ENCODE peak calls at places on chromosomes 4 and X, in four cellular contexts. L is psoas muscle, E is colonic mucosa, W is suprapubic skin. Z is an unnamed sample.

GRCh38 chr4:87938746-87939145 is 36.8 kb upstream of the SPP1 start:
- DNase-seq in L (no peak), E (no peak), W (no peak), Z (no peak)

GRCh38 chr4:46793036-46793435 is 116.0 kb downstream of the COX7B2 start:
- DNase-seq in L (no peak), E (no peak), W (no peak), Z (no peak)

GRCh38 chr4:61500883-61501282 is 300.8 kb downstream of the ADGRL3 start:
- DNase-seq in L (no peak), E (no peak), W (no peak), Z (no peak)

GRCh38 chr4:164866817-164867490 is 10.0 kb upstream of the APELA start:
- DNase-seq in L (no peak), E (no peak), W (no peak), Z (no peak)

GRCh38 chr4:141080668-141081067 is 52.6 kb downstream of the RNF150 start:
- DNase-seq in L (no peak), E (no peak), W (no peak), Z (no peak)

GRCh38 chr4:133476064-133476463 is 327.0 kb downstream of the PCDH10 start:
- DNase-seq in L (no peak), E (no peak), W (no peak), Z (no peak)

GRCh38 chr4:94764069-94764468 is 6.3 kb downstream of the BMPR1B start:
- DNase-seq in L (no peak), E (no peak), W (no peak), Z (no peak)

GRCh38 chrX:42973321-42973720 is 195.4 kb upstream of the PPP1R2C start:
- DNase-seq in L (no peak), E (no peak), W (no peak), Z (no peak)

GRCh38 chr4:186765138-186765537 is 41.5 kb upstream of the FAT1 start:
- DNase-seq in L (peak), E (peak), W (no peak), Z (no peak)

GRCh38 chr4:113761682-113762060 is at the start of gene CAMK2D:
- DNase-seq in L (peak), E (peak), W (peak), Z (no peak)

GRCh38 chr4:5051210-5051691 is at the start of gene STK32B:
- DNase-seq in L (peak), E (peak), W (peak), Z (peak)

GRCh38 chrX:78048036-78048435 is 56.0 kb upstream of the PGK1 start:
- DNase-seq in L (no peak), E (no peak), W (no peak), Z (no peak)

GRCh38 chr4:186105721-186106335 is 1.3 kb downstream of the FAM149A start:
- DNase-seq in L (no peak), E (peak), W (no peak), Z (no peak)

GRCh38 chr4:158936238-158936637 is 166.6 kb upstream of the RAPGEF2 start:
- DNase-seq in L (no peak), E (no peak), W (no peak), Z (no peak)

GRCh38 chr4:186591651-186592050 is 36.3 kb upstream of the MTNR1A start:
- DNase-seq in L (no peak), E (no peak), W (no peak), Z (peak)

GRCh38 chr4:55399581-55399980 is 3.8 kb downstream of the TMEM165 start:
- DNase-seq in L (no peak), E (no peak), W (no peak), Z (no peak)

GRCh38 chrX:117936162-117936561 is 180.4 kb downstream of the KLHL13 start:
- DNase-seq in L (no peak), E (no peak), W (no peak), Z (no peak)

GRCh38 chr4:127772769-127773671 is 9.1 kb upstream of the HSPA4L start:
- DNase-seq in L (no peak), E (no peak), W (no peak), Z (no peak)

GRCh38 chrX:42818151-42818921 is 40.4 kb upstream of the PPP1R2C start:
- DNase-seq in L (no peak), E (no peak), W (no peak), Z (no peak)

GRCh38 chr4:60683953-60684352 is 516.2 kb upstream of the ADGRL3 start:
- DNase-seq in L (no peak), E (no peak), W (no peak), Z (no peak)

DNA sequence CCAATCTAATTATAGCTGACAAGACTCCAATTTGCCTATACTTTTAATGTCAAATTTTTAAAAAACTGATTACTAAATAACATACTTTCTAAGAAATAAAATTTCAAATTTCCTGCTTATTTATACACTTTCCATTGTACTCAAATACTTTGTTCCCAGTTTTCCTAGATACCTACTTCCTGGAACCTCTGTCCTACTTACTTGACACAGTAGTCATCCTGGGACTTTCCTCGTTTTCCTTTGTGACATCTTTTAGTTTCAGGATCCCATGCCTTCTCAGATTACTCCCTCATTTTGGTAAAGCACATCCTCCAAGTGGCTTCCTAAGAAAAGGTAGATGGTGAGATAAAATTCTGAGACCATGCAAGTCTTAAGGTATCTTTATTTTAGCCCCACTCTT is 13.3 kb upstream of the FAM184B start:
- DNase-seq in L (no peak), E (no peak), W (no peak), Z (no peak)
- TF ChIP-seq CTCF in L (no peak), E (no peak), W (no peak), Z (no peak)

GRCh38 chrX:47752685-47753084 is 84.0 kb upstream of the ZNF81 start:
- DNase-seq in L (no peak), E (no peak), W (no peak), Z (no peak)

GRCh38 chrX:47751670-47752069 is 85.0 kb upstream of the ZNF81 start:
- DNase-seq in L (no peak), E (peak), W (no peak), Z (no peak)

GRCh38 chrX:47748576-47748975 is 88.1 kb upstream of the ZNF81 start:
- DNase-seq in L (no peak), E (no peak), W (no peak), Z (no peak)

GRCh38 chrX:47746446-47746845 is 87.5 kb upstream of the UXT start:
- DNase-seq in L (no peak), E (no peak), W (no peak), Z (no peak)

GRCh38 chrX:47749185-47749967 is 87.3 kb upstream of the ZNF81 start:
- DNase-seq in L (no peak), E (no peak), W (no peak), Z (no peak)
- H3K27ac ChIP-seq in L (no peak), E (no peak), W (no peak), Z (no peak)

GRCh38 chrX:9576059-9576458 is 111.2 kb downstream of the TBL1X start:
- DNase-seq in L (no peak), E (no peak), W (no peak), Z (no peak)

GRCh38 chrX:9578083-9578779 is 113.4 kb downstream of the TBL1X start:
- DNase-seq in L (no peak), E (no peak), W (no peak), Z (no peak)

GRCh38 chrX:9577555-9577954 is 112.7 kb downstream of the TBL1X start:
- DNase-seq in L (no peak), E (no peak), W (no peak), Z (no peak)

GRCh38 chrX:9569875-9570274 is 105.0 kb downstream of the TBL1X start:
- DNase-seq in L (no peak), E (no peak), W (no peak), Z (no peak)

GRCh38 chrX:9573282-9574106 is 108.6 kb downstream of the TBL1X start:
- DNase-seq in L (no peak), E (no peak), W (no peak), Z (no peak)
- TF ChIP-seq CTCF in L (no peak), E (no peak), W (no peak), Z (no peak)

DNA sequence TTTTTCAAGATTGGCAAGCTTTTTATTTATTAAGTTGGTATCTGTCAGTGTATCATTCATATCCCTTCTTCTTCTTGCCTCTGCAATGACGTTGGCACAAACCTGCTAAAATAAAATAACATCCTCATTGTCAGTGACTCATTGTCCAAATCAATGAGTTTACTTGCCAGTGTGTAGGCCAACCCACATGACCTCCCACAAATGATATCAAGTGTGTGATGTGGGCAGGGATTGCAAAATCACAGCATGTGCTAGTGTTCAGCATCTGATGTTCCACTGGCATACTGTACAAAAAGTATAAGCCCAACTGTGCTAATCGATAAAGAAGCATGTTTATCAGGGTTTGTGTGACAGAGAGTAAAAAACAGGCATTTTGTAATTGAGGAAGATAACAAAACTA is 25.5 kb downstream of the GPAT3 start:
- DNase-seq in L (no peak), E (peak), W (no peak), Z (no peak)
- H3K27ac ChIP-seq in L (peak), E (no peak), W (no peak), Z (no peak)

GRCh38 chr4:48137766-48138349 is 3.8 kb upstream of the TXK start:
- DNase-seq in L (no peak), E (no peak), W (no peak), Z (no peak)

GRCh38 chr4:48138936-48139335 is 4.9 kb upstream of the TXK start:
- DNase-seq in L (no peak), E (no peak), W (no peak), Z (no peak)

GRCh38 chr4:48139688-48140087 is 5.6 kb upstream of the TXK start:
- DNase-seq in L (no peak), E (no peak), W (no peak), Z (no peak)

GRCh38 chr4:48138511-48138910 is 4.5 kb upstream of the TXK start:
- DNase-seq in L (no peak), E (no peak), W (no peak), Z (no peak)

DNA sequence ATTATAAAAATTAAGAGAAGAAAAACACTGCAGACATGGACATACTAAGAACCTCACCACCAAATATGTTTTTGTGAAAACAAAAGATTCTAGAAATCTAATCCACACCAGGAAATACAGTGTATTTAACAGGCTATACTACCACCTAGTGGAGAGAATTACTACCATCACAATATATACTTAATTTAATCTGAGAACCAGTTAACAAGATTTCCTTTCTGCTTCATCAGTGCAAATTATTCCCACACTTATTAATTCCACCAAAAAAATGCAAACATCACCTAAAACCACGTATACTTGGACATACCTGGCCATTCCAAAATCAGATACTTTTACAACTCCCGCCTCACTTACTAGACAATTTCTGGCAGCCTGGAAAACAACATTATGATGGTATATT is 7.0 kb upstream of the TXK start:
- DNase-seq in L (no peak), E (no peak), W (no peak), Z (no peak)
- TF ChIP-seq CTCF in L (peak), E (peak), W (peak), Z (peak)

GRCh38 chr4:1795304-1796195 is 2.5 kb downstream of the FGFR3 start:
- DNase-seq in L (no peak), E (peak), W (no peak), Z (no peak)
- H3K27ac ChIP-seq in L (no peak), E (peak), W (no peak), Z (no peak)